ENCODE peak calls at places on chromosomes 2 and 18, in five cellular contexts. One of them, this sample, is unnamed.

GRCh38 chr2:184203661-184204060 is 394.7 kb upstream of the ZNF804A start:
- DNase-seq in RPMI7951: no peak
- DNase-seq in H4: no peak
- DNase-seq in retina: no peak
- DNase-seq in stimulated activated CD8-positive, alpha-beta memory T cell treated with anti-CD3 and anti-CD28 coated beads, Interleukin-12 subunit alpha, Interleukin-12 subunit beta, amount 100 ng/mL, for 1 hour: no peak
- DNase-seq in this sample: no peak

GRCh38 chr2:105789745-105790466 is 45.2 kb downstream of the NCK2 start:
- DNase-seq in RPMI7951: peak
- DNase-seq in H4: peak
- DNase-seq in retina: no peak
- DNase-seq in stimulated activated CD8-positive, alpha-beta memory T cell treated with anti-CD3 and anti-CD28 coated beads, Interleukin-12 subunit alpha, Interleukin-12 subunit beta, amount 100 ng/mL, for 1 hour: no peak
- DNase-seq in this sample: peak

GRCh38 chr2:159497256-159497655 is 119.1 kb downstream of the BAZ2B start:
- DNase-seq in RPMI7951: peak
- DNase-seq in H4: peak
- DNase-seq in retina: no peak
- DNase-seq in stimulated activated CD8-positive, alpha-beta memory T cell treated with anti-CD3 and anti-CD28 coated beads, Interleukin-12 subunit alpha, Interleukin-12 subunit beta, amount 100 ng/mL, for 1 hour: no peak
- DNase-seq in this sample: peak

GRCh38 chr2:55416826-55417568 is 2.7 kb downstream of the CCDC88A start:
- DNase-seq in RPMI7951: no peak
- DNase-seq in H4: no peak
- DNase-seq in retina: no peak
- DNase-seq in stimulated activated CD8-positive, alpha-beta memory T cell treated with anti-CD3 and anti-CD28 coated beads, Interleukin-12 subunit alpha, Interleukin-12 subunit beta, amount 100 ng/mL, for 1 hour: no peak
- DNase-seq in this sample: no peak

GRCh38 chr2:8654041-8654440 is 27.8 kb upstream of the ID2 start:
- DNase-seq in RPMI7951: no peak
- DNase-seq in H4: no peak
- DNase-seq in retina: no peak
- DNase-seq in stimulated activated CD8-positive, alpha-beta memory T cell treated with anti-CD3 and anti-CD28 coated beads, Interleukin-12 subunit alpha, Interleukin-12 subunit beta, amount 100 ng/mL, for 1 hour: no peak
- DNase-seq in this sample: no peak

GRCh38 chr2:11564864-11565567 is 31.2 kb downstream of the GREB1 start:
- DNase-seq in RPMI7951: no peak
- DNase-seq in H4: no peak
- DNase-seq in retina: no peak
- DNase-seq in stimulated activated CD8-positive, alpha-beta memory T cell treated with anti-CD3 and anti-CD28 coated beads, Interleukin-12 subunit alpha, Interleukin-12 subunit beta, amount 100 ng/mL, for 1 hour: no peak
- DNase-seq in this sample: no peak

GRCh38 chr2:240956161-240956934 is 42.1 kb upstream of the SNED1 start:
- DNase-seq in RPMI7951: peak
- DNase-seq in H4: no peak
- DNase-seq in retina: no peak
- DNase-seq in stimulated activated CD8-positive, alpha-beta memory T cell treated with anti-CD3 and anti-CD28 coated beads, Interleukin-12 subunit alpha, Interleukin-12 subunit beta, amount 100 ng/mL, for 1 hour: no peak
- DNase-seq in this sample: no peak

GRCh38 chr18:67731853-67732252 is 215.3 kb upstream of the DSEL start:
- DNase-seq in RPMI7951: no peak
- DNase-seq in H4: no peak
- DNase-seq in retina: no peak
- DNase-seq in stimulated activated CD8-positive, alpha-beta memory T cell treated with anti-CD3 and anti-CD28 coated beads, Interleukin-12 subunit alpha, Interleukin-12 subunit beta, amount 100 ng/mL, for 1 hour: no peak
- DNase-seq in this sample: peak

GRCh38 chr2:3535794-3536681 is 16.7 kb upstream of the ADI1 start:
- DNase-seq in RPMI7951: peak
- DNase-seq in H4: peak
- DNase-seq in retina: no peak
- DNase-seq in stimulated activated CD8-positive, alpha-beta memory T cell treated with anti-CD3 and anti-CD28 coated beads, Interleukin-12 subunit alpha, Interleukin-12 subunit beta, amount 100 ng/mL, for 1 hour: no peak
- DNase-seq in this sample: peak

GRCh38 chr18:47522359-47522758 is 270.9 kb upstream of the SKOR2 start:
- DNase-seq in RPMI7951: no peak
- DNase-seq in H4: no peak
- DNase-seq in retina: no peak
- DNase-seq in stimulated activated CD8-positive, alpha-beta memory T cell treated with anti-CD3 and anti-CD28 coated beads, Interleukin-12 subunit alpha, Interleukin-12 subunit beta, amount 100 ng/mL, for 1 hour: no peak
- DNase-seq in this sample: no peak

GRCh38 chr2:224099846-224100643 is 61.0 kb upstream of the SERPINE2 start:
- DNase-seq in RPMI7951: no peak
- DNase-seq in H4: no peak
- DNase-seq in retina: no peak
- DNase-seq in stimulated activated CD8-positive, alpha-beta memory T cell treated with anti-CD3 and anti-CD28 coated beads, Interleukin-12 subunit alpha, Interleukin-12 subunit beta, amount 100 ng/mL, for 1 hour: no peak
- DNase-seq in this sample: no peak

GRCh38 chr18:48024891-48025660 is 94.6 kb upstream of the SMAD2 start:
- DNase-seq in RPMI7951: no peak
- DNase-seq in H4: no peak
- DNase-seq in retina: no peak
- DNase-seq in stimulated activated CD8-positive, alpha-beta memory T cell treated with anti-CD3 and anti-CD28 coated beads, Interleukin-12 subunit alpha, Interleukin-12 subunit beta, amount 100 ng/mL, for 1 hour: no peak
- DNase-seq in this sample: no peak

GRCh38 chr2:55511508-55512124 is 7.9 kb upstream of the CFAP36 start:
- DNase-seq in RPMI7951: peak
- DNase-seq in H4: peak
- DNase-seq in retina: peak
- DNase-seq in stimulated activated CD8-positive, alpha-beta memory T cell treated with anti-CD3 and anti-CD28 coated beads, Interleukin-12 subunit alpha, Interleukin-12 subunit beta, amount 100 ng/mL, for 1 hour: no peak
- DNase-seq in this sample: peak

GRCh38 chr2:159140070-159140774 is 146.3 kb downstream of the WDSUB1 start:
- DNase-seq in RPMI7951: peak
- DNase-seq in H4: peak
- DNase-seq in retina: no peak
- DNase-seq in stimulated activated CD8-positive, alpha-beta memory T cell treated with anti-CD3 and anti-CD28 coated beads, Interleukin-12 subunit alpha, Interleukin-12 subunit beta, amount 100 ng/mL, for 1 hour: no peak
- DNase-seq in this sample: peak

GRCh38 chr2:48566582-48566981 is 36.6 kb downstream of the STON1 start:
- DNase-seq in RPMI7951: peak
- DNase-seq in H4: no peak
- DNase-seq in retina: no peak
- DNase-seq in stimulated activated CD8-positive, alpha-beta memory T cell treated with anti-CD3 and anti-CD28 coated beads, Interleukin-12 subunit alpha, Interleukin-12 subunit beta, amount 100 ng/mL, for 1 hour: no peak
- DNase-seq in this sample: peak

GRCh38 chr18:35088931-35089330 is 47.7 kb downstream of the MAPRE2 start:
- DNase-seq in RPMI7951: peak
- DNase-seq in H4: no peak
- DNase-seq in retina: no peak
- DNase-seq in stimulated activated CD8-positive, alpha-beta memory T cell treated with anti-CD3 and anti-CD28 coated beads, Interleukin-12 subunit alpha, Interleukin-12 subunit beta, amount 100 ng/mL, for 1 hour: no peak
- DNase-seq in this sample: peak

GRCh38 chr2:11042841-11043240 is 112.4 kb upstream of the SLC66A3 start:
- DNase-seq in RPMI7951: no peak
- DNase-seq in H4: no peak
- DNase-seq in retina: no peak
- DNase-seq in stimulated activated CD8-positive, alpha-beta memory T cell treated with anti-CD3 and anti-CD28 coated beads, Interleukin-12 subunit alpha, Interleukin-12 subunit beta, amount 100 ng/mL, for 1 hour: no peak
- DNase-seq in this sample: no peak

GRCh38 chr2:160970052-160970846 is 190.0 kb upstream of the TANK start:
- DNase-seq in RPMI7951: peak
- DNase-seq in H4: peak
- DNase-seq in retina: peak
- DNase-seq in stimulated activated CD8-positive, alpha-beta memory T cell treated with anti-CD3 and anti-CD28 coated beads, Interleukin-12 subunit alpha, Interleukin-12 subunit beta, amount 100 ng/mL, for 1 hour: no peak
- DNase-seq in this sample: peak

GRCh38 chr18:48649231-48649630 is 110.4 kb downstream of the CTIF start:
- DNase-seq in RPMI7951: no peak
- DNase-seq in H4: no peak
- DNase-seq in retina: peak
- DNase-seq in stimulated activated CD8-positive, alpha-beta memory T cell treated with anti-CD3 and anti-CD28 coated beads, Interleukin-12 subunit alpha, Interleukin-12 subunit beta, amount 100 ng/mL, for 1 hour: no peak
- DNase-seq in this sample: no peak

GRCh38 chr2:121810959-121811853 is 55.8 kb downstream of the TSN start:
- DNase-seq in RPMI7951: peak
- DNase-seq in H4: peak
- DNase-seq in retina: peak
- DNase-seq in stimulated activated CD8-positive, alpha-beta memory T cell treated with anti-CD3 and anti-CD28 coated beads, Interleukin-12 subunit alpha, Interleukin-12 subunit beta, amount 100 ng/mL, for 1 hour: no peak
- DNase-seq in this sample: peak

GRCh38 chr2:36407403-36407802 is 51.8 kb downstream of the CRIM1 start:
- DNase-seq in RPMI7951: no peak
- DNase-seq in H4: no peak
- DNase-seq in retina: no peak
- DNase-seq in stimulated activated CD8-positive, alpha-beta memory T cell treated with anti-CD3 and anti-CD28 coated beads, Interleukin-12 subunit alpha, Interleukin-12 subunit beta, amount 100 ng/mL, for 1 hour: no peak
- DNase-seq in this sample: no peak

GRCh38 chr18:49250819-49251388 is 209.5 kb downstream of the DYM start:
- DNase-seq in RPMI7951: peak
- DNase-seq in H4: no peak
- DNase-seq in retina: peak
- DNase-seq in stimulated activated CD8-positive, alpha-beta memory T cell treated with anti-CD3 and anti-CD28 coated beads, Interleukin-12 subunit alpha, Interleukin-12 subunit beta, amount 100 ng/mL, for 1 hour: no peak
- DNase-seq in this sample: peak

This sample was measured in ELR.